ENCODE peak calls at places on chromosomes 2 and 18, in four cellular contexts. One of them, this sample, is unnamed.

GRCh38 chr18:13580351-13580750 is 146.0 kb downstream of the FAM210A start:
- DNase-seq in HepG2: no peak
- DNase-seq in GM12878: no peak
- DNase-seq in SK-N-SH: no peak
- DNase-seq in this sample: no peak

GRCh38 chr2:180699657-180700361 is 280.6 kb upstream of the UBE2E3 start:
- DNase-seq in SK-N-SH: no peak
- DNase-seq in GM12878: no peak
- DNase-seq in HepG2: no peak
- DNase-seq in this sample: no peak

GRCh38 chr2:45391866-45392265 is 219.2 kb downstream of the SRBD1 start:
- DNase-seq in HepG2: no peak
- DNase-seq in GM12878: no peak
- DNase-seq in SK-N-SH: no peak
- DNase-seq in this sample: no peak

GRCh38 chr18:14086459-14087231 is 45.6 kb downstream of the ZNF519 start:
- DNase-seq in GM12878: no peak
- DNase-seq in SK-N-SH: peak
- DNase-seq in HepG2: peak
- DNase-seq in this sample: peak

GRCh38 chr2:233210843-233211600 is 40.5 kb upstream of the ATG16L1 start:
- DNase-seq in GM12878: no peak
- DNase-seq in SK-N-SH: no peak
- DNase-seq in HepG2: no peak
- DNase-seq in this sample: no peak

GRCh38 chr2:48471048-48471474 is 58.9 kb upstream of the STON1 start:
- DNase-seq in SK-N-SH: peak
- DNase-seq in HepG2: peak
- DNase-seq in GM12878: no peak
- DNase-seq in this sample: no peak

GRCh38 chr2:28471214-28471613 is 24.6 kb upstream of the PLB1 start:
- DNase-seq in SK-N-SH: no peak
- DNase-seq in HepG2: no peak
- DNase-seq in GM12878: no peak
- DNase-seq in this sample: no peak

GRCh38 chr2:100416939-100417744 is at the start of gene CHST10:
- DNase-seq in SK-N-SH: peak
- DNase-seq in GM12878: no peak
- DNase-seq in HepG2: peak
- DNase-seq in this sample: no peak

GRCh38 chr2:14746133-14746532 is 113.6 kb downstream of the LRATD1 start:
- DNase-seq in GM12878: no peak
- DNase-seq in SK-N-SH: no peak
- DNase-seq in HepG2: no peak
- DNase-seq in this sample: no peak

GRCh38 chr2:239953418-239954061 is 71.6 kb downstream of the NDUFA10 start:
- DNase-seq in HepG2: no peak
- DNase-seq in GM12878: no peak
- DNase-seq in SK-N-SH: no peak
- DNase-seq in this sample: no peak

GRCh38 chr2:129799036-129799958 is 180.2 kb upstream of the RAB6C start:
- DNase-seq in SK-N-SH: no peak
- DNase-seq in HepG2: no peak
- DNase-seq in GM12878: no peak
- DNase-seq in this sample: no peak
- TF ChIP-seq RAD21 in SK-N-SH: no peak
- TF ChIP-seq RAD21 in HepG2: no peak
- TF ChIP-seq RAD21 in GM12878: no peak
- TF ChIP-seq RAD21 in this sample: no peak

DNA sequence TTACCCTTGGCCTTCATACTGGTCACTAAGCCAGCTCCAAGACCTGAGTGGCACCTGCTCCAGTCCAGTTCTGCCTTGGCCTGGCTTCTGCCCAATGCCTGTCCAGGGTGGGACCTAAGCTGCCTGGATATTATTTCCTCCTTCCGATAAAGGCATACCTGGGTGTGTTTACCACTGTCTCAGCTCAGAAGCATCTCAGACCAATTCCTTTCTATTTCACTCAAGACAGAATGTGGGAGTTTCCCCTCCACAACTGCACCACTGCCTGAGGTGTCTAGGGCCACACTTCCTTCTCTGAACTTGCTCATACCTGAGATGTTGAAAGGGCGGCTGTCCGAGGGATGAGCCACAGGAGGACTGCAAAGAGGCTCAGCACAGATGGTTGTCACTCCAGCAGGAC is 18.4 kb upstream of the CAB39 start:
- DNase-seq in SK-N-SH: no peak
- DNase-seq in GM12878: no peak
- DNase-seq in HepG2: no peak
- DNase-seq in this sample: no peak
- TF ChIP-seq RAD21 in SK-N-SH: no peak
- TF ChIP-seq RAD21 in GM12878: no peak
- TF ChIP-seq RAD21 in HepG2: no peak
- TF ChIP-seq RAD21 in this sample: no peak

GRCh38 chr2:43246641-43247040 is 20.2 kb upstream of the ZFP36L2 start:
- DNase-seq in SK-N-SH: no peak
- DNase-seq in HepG2: no peak
- DNase-seq in GM12878: no peak
- DNase-seq in this sample: no peak
- TF ChIP-seq RAD21 in SK-N-SH: no peak
- TF ChIP-seq RAD21 in HepG2: no peak
- TF ChIP-seq RAD21 in GM12878: no peak
- TF ChIP-seq RAD21 in this sample: no peak

DNA sequence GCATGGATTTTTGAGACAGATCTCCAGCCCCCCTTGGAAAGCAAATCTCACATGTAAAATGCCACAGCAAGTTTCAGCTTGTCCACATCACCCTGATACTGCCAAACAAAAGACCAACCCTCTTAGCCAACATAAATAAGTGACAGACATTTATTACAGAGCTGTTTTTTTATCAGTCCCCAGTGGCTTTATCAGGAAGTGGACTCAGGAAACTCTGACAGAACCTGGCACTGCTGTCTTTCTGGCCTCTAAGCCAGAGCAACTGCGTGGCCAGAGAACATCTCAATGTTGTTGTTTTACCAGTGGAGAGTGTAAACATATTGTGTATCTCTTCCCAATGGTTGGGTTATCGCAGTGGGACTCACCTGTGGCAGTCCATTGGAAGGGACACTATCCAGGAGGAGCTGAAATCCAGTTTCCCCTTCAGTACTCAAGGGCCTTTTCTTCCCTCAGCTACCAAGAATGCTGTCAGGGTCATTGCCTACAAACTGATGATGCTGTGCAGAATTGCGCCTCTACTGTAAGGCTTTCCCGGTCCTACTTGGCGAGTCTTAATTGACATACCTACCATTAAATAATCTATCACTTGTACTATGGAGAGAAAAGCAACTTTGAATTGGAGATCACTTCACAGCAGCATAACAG is 22.0 kb downstream of the SLC14A1 start:
- DNase-seq in HepG2: no peak
- DNase-seq in SK-N-SH: no peak
- DNase-seq in GM12878: no peak
- DNase-seq in this sample: no peak
- TF ChIP-seq RAD21 in HepG2: no peak
- TF ChIP-seq RAD21 in SK-N-SH: no peak
- TF ChIP-seq RAD21 in GM12878: no peak
- TF ChIP-seq RAD21 in this sample: no peak

GRCh38 chr2:96546321-96546720 is 9.8 kb downstream of the ARID5A start:
- DNase-seq in SK-N-SH: no peak
- DNase-seq in HepG2: no peak
- DNase-seq in GM12878: no peak
- DNase-seq in this sample: no peak

GRCh38 chr2:96547203-96547641 is 10.7 kb downstream of the ARID5A start:
- DNase-seq in GM12878: no peak
- DNase-seq in SK-N-SH: no peak
- DNase-seq in HepG2: no peak
- DNase-seq in this sample: peak

GRCh38 chr2:96548558-96549465 is 12.3 kb downstream of the ARID5A start:
- DNase-seq in SK-N-SH: peak
- DNase-seq in GM12878: no peak
- DNase-seq in HepG2: no peak
- DNase-seq in this sample: no peak

GRCh38 chr2:96546797-96547196 is 10.2 kb downstream of the ARID5A start:
- DNase-seq in HepG2: no peak
- DNase-seq in GM12878: no peak
- DNase-seq in SK-N-SH: no peak
- DNase-seq in this sample: no peak

GRCh38 chr2:96547751-96548161 is 11.2 kb downstream of the ARID5A start:
- DNase-seq in GM12878: no peak
- DNase-seq in HepG2: no peak
- DNase-seq in SK-N-SH: no peak
- DNase-seq in this sample: no peak
- TF ChIP-seq RAD21 in GM12878: no peak
- TF ChIP-seq RAD21 in HepG2: no peak
- TF ChIP-seq RAD21 in SK-N-SH: no peak
- TF ChIP-seq RAD21 in this sample: peak

DNA sequence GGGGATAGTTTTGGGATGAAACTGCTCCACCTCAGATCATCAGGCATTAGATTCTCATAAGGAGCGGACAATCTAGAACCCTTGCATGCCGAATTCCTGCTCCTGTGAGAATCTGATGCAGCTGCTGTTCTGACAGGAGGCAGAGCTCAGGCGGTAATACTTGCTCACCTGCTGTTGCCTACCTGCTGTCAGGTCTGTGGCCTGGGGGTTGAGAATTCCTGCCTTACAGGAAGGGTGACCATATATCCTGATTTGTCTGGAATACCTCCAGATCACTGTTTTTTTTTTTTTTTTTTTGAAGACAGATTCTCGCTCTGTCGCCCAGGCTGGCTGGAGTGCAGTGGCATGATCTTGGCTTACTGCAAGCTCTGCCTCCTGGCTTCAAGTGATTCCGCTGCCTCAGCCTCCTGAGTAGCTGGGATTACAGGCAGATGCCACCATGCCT is 21.7 kb downstream of the ACSL3 start:
- DNase-seq in GM12878: no peak
- DNase-seq in HepG2: no peak
- DNase-seq in SK-N-SH: no peak
- DNase-seq in this sample: no peak
- TF ChIP-seq RAD21 in GM12878: no peak
- TF ChIP-seq RAD21 in HepG2: no peak
- TF ChIP-seq RAD21 in SK-N-SH: no peak
- TF ChIP-seq RAD21 in this sample: no peak